ENCODE peak calls at places on chromosomes 13 and 19, in eight cellular contexts. D is hippocampal formation; F is HFF-Myc; C is T follicular helper cell; U is tibial nerve; O is T-cell; T is stimulated activated CD4-positive, alpha-beta T cell treated with anti-CD3 and anti-CD28 coated beads, TNF-alpha, amount 100 ng/mL, for 24 hours; H is activated CD4-positive, alpha-beta T cell treated with anti-CD3 and anti-CD28 coated beads for 1 hour. S is an unnamed sample.

GRCh38 chr13:26985285-26985878 is 186.2 kb downstream of the USP12 start:
- DNase-seq in D (peak), F (peak), C (peak), U (peak), O (peak), T (peak), H (peak), S (peak)

GRCh38 chr13:27354379-27354778 is 70.0 kb upstream of the GTF3A start:
- DNase-seq in D (no peak), F (no peak), C (no peak), U (no peak), O (no peak), T (no peak), H (no peak), S (no peak)

GRCh38 chr19:40862785-40863184 is 12.5 kb upstream of the CYP2A6 start:
- DNase-seq in D (no peak), F (peak), C (no peak), U (no peak), O (no peak), T (no peak), H (no peak), S (peak)

GRCh38 chr13:21015284-21015683 is 46.1 kb downstream of the LATS2 start:
- DNase-seq in D (no peak), F (no peak), C (no peak), U (no peak), O (no peak), T (no peak), H (no peak), S (no peak)

GRCh38 chr19:35963514-35963913 is 27.3 kb downstream of the LRFN3 start:
- DNase-seq in D (no peak), F (peak), C (no peak), U (no peak), O (peak), T (no peak), H (no peak), S (peak)

GRCh38 chr13:23506071-23506820 is 64.0 kb upstream of the TNFRSF19 start:
- DNase-seq in D (no peak), F (peak), C (no peak), U (no peak), O (no peak), T (no peak), H (no peak), S (no peak)

GRCh38 chr19:44851427-44851826 is 5.3 kb downstream of the NECTIN2 start:
- DNase-seq in D (no peak), F (no peak), C (no peak), U (no peak), O (no peak), T (no peak), H (no peak), S (no peak)

GRCh38 chr13:35599385-35599784 is 122.9 kb upstream of the MAB21L1 start:
- DNase-seq in D (no peak), F (no peak), C (no peak), U (no peak), O (no peak), T (no peak), H (no peak), S (peak)

GRCh38 chr13:39132286-39132685 is 94.0 kb downstream of the NHLRC3 start:
- DNase-seq in D (no peak), F (no peak), C (no peak), U (no peak), O (no peak), T (no peak), H (no peak), S (no peak)